ENCODE peak calls at places on chromosomes 5 and 9, in four cellular contexts. T, K, C and D are unnamed samples.

GRCh38 chr5:683619-684481 is 9.3 kb downstream of the TPPP start:
- DNase-seq in C (no peak), T (no peak), K (no peak), D (no peak)

GRCh38 chr9:128245293-128246151 is 30.3 kb downstream of the GOLGA2 start:
- DNase-seq in C (peak; percentile 51), K (no peak), T (no peak), D (peak; percentile 72)

GRCh38 chr5:103801681-103802080 is 239.1 kb upstream of the NUDT12 start:
- DNase-seq in C (no peak), T (no peak), K (no peak), D (no peak)

GRCh38 chr5:180389252-180390101 is 36.3 kb upstream of the GFPT2 start:
- DNase-seq in T (no peak), K (no peak), C (no peak), D (no peak)

GRCh38 chr5:91103353-91104061 is 279.6 kb downstream of the ARRDC3 start:
- DNase-seq in K (no peak), C (no peak), T (no peak), D (no peak)

GRCh38 chr9:126558051-126558665 is 55.6 kb upstream of the LMX1B start:
- DNase-seq in C (peak; percentile 85), K (peak; percentile 85), T (peak; percentile 72), D (peak; percentile 44)

GRCh38 chr9:125075997-125076396 is 67.3 kb downstream of the SCAI start:
- DNase-seq in C (no peak), T (no peak), K (no peak), D (no peak)

GRCh38 chr5:26856238-26856637 is 182.1 kb downstream of the CDH9 start:
- DNase-seq in K (no peak), C (no peak), T (no peak), D (no peak)

GRCh38 chr5:1322036-1322903 is 22.6 kb downstream of the CLPTM1L start:
- DNase-seq in C (no peak), T (no peak), K (no peak), D (no peak)

GRCh38 chr5:147893820-147894219 is 12.5 kb downstream of the C5orf46 start:
- DNase-seq in K (no peak), T (no peak), C (no peak), D (no peak)

GRCh38 chr9:27003406-27004147 is 1.9 kb downstream of the LRRC19 start:
- DNase-seq in C (no peak), K (no peak), T (no peak), D (no peak)

GRCh38 chr9:6711403-6711802 is 46.4 kb upstream of the KDM4C start:
- DNase-seq in K (no peak), T (no peak), C (no peak), D (no peak)

GRCh38 chr9:96486351-96487029 is 36.5 kb downstream of the HABP4 start:
- DNase-seq in K (no peak), C (no peak), T (no peak), D (no peak)

GRCh38 chr5:178118345-178118744 is 5.0 kb downstream of the N4BP3 start:
- DNase-seq in K (no peak), C (no peak), T (no peak), D (no peak)

GRCh38 chr5:120463026-120463770 is 902 bp upstream of the PRR16 start:
- DNase-seq in C (no peak), T (no peak), K (no peak), D (no peak)

GRCh38 chr5:176317534-176318374 is 43.8 kb downstream of the KIAA1191 start:
- DNase-seq in C (no peak), T (no peak), K (no peak), D (no peak)

DNA sequence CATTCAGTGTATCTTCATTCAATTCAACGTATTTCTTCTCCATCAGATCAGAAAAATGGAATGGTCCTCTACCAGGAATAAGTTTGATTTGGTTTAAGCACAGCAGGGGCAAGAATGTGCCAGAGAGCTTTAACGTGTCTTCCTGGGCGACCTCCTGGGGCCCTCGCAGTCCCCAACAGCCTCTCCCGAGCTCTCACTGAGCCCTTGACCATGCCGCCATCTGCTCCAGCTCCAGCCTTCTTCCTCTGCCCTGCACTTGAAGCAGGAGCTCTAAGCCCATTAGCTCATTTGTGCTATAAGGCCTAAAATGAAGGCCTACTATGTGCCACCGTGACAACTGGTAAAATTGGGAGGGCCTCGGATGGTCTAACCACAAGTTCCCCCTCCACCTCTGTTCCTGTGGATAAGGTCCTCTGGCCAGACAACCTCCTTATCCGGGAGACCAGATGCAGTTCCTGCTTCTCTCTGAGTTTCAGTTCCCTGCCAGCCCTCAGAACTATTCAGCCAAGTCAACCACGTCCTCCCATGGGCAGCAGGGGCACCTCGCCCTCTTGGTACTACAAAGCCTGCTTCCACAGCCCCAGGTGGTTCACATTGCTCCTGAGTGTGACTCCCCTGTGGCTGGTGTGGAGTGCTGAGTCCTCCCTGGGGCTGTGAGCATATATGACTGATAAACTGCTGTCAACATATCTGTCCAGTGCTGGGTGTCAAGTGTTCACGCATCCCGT is 35.8 kb downstream of the C5orf15 start:
- DNase-seq in T (no peak), C (peak; percentile 75), K (no peak), D (no peak)
- TF ChIP-seq NR3C1 in T (no peak), C (no peak), K (no peak), D (no peak)

DNA sequence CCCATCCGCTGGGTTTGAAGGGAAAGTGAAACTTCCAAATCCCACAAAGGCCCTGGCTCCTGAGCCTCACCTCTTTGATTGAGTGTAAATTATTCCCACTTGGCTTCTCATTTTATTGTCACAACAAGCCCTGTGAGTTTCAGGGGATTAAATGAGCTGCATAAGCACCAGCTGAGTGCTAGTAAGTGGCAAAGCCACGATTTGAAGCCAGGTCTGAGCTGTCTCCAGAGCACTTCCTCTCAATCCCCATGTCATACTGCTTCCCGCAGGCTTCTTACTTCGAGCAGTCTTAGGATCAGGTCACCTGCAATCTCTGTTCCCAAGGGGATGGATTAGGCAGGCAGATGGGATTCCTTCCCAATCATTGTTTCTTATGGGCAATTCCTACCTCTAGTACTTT is 18.0 kb downstream of the RPS14 start:
- DNase-seq in T (no peak), K (no peak), C (no peak), D (no peak)
- TF ChIP-seq NR3C1 in T (no peak), K (no peak), C (no peak), D (no peak)

GRCh38 chr9:97907632-97908031 is 14.7 kb downstream of the TRMO start:
- DNase-seq in T (no peak), C (no peak), K (no peak), D (no peak)

GRCh38 chr9:97907051-97907450 is 15.2 kb downstream of the TRMO start:
- DNase-seq in C (no peak), K (no peak), T (no peak), D (no peak)

GRCh38 chr9:97904725-97905124 is 17.6 kb downstream of the TRMO start:
- DNase-seq in C (no peak), K (no peak), T (no peak), D (no peak)

GRCh38 chr9:97905228-97905627 is 17.1 kb downstream of the TRMO start:
- DNase-seq in T (no peak), C (no peak), K (no peak), D (no peak)

GRCh38 chr9:97906236-97906831 is 16.0 kb downstream of the TRMO start:
- DNase-seq in T (no peak), K (no peak), C (no peak), D (no peak)
- TF ChIP-seq NR3C1 in T (no peak), K (no peak), C (no peak), D (no peak)

DNA sequence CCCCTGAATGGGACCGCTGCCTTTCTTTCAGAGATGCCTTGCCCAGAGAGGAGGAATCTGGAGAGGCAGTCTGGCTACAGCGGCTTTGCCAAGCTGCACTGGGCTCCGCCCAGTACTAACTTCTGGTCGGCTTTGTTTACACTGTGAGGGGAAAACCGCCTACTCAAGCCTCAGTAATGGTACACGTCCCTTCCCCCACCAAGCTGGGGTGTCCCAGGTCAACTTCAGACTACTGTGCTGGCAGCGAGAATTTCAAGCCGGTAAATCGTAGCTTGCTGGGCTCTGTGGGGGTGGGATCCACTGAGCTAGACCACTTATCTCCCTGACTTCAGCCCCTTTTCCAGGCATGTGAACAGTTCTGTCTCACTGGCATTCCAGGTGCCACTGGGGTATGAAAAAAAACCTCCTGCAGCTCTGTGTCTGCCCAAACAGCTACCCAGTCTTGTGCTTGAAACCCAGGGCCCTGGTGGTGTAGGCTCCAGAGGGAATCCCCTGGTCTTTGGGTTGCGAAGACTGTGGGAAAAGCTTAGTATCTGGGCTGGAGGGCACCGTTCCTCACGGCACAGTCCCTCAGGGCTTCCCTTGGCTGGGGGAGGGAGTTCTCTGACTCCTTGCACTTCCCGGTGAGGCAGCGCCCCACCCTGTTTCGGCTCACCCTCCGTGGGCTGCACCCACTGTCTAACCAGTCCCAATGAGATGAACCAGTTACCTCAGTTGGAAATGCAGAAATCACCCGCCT is 171.2 kb downstream of the CWC27 start:
- DNase-seq in C (no peak), T (no peak), K (peak; percentile 41), D (peak; percentile 79)
- TF ChIP-seq NR3C1 in C (no peak), T (no peak), K (no peak), D (no peak)

DNA sequence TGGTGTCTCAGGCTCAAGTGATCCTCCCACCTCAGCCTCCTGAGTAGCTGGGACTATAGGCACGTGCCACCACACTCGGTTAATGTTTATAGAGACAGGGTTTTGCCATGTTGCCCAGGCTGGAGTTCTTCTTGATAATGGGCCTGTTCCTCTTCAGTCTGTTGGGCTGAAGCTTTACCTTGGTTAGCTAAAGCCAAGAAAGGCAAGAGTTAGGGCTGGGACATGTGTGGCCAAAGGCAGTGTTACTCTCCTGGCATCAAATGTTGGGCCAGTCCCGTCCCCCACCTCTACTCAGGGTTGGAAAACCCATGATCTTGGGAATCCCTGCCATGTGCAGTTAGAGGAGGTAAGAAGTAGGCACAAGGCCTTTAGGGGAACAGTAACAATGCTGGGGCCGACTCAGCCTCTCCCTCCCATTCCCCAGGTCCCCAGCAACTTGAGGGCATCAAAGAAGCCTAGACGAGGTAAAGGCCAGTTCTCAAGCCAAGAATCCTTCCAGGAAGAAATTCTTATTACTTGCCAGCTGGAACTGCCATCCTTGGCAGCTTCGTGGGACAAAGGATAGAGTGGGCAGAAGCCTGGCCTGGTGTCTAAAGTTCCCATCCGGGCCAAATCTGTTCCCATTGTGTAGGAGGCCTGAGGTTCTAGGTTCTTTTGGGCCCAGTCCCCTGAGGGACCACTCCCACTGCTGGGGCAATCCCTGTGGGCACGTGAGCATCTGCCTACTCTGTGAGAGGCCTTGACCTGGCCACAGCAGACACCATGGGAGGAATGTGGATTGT is 4.5 kb downstream of the EGR1 start:
- DNase-seq in C (no peak), T (peak; percentile 35), K (no peak), D (no peak)
- TF ChIP-seq NR3C1 in C (peak; percentile 27), T (no peak), K (no peak), D (no peak)

GRCh38 chr5:159224471-159224870 is 15.1 kb upstream of the RNF145 start:
- DNase-seq in K (no peak), T (no peak), C (no peak), D (no peak)
- TF ChIP-seq NR3C1 in K (no peak), T (no peak), C (no peak), D (no peak)

GRCh38 chr9:37034320-37034937 is 361 bp upstream of the PAX5 start:
- DNase-seq in T (no peak), C (no peak), K (peak; percentile 74), D (no peak)

GRCh38 chr9:37037137-37037743 is 3.2 kb upstream of the PAX5 start:
- DNase-seq in T (no peak), K (no peak), C (no peak), D (no peak)

GRCh38 chr9:37036237-37037136 is 2.4 kb upstream of the PAX5 start:
- DNase-seq in K (peak; percentile 59), T (no peak), C (no peak), D (no peak)

GRCh38 chr9:37034938-37035471 is 937 bp upstream of the PAX5 start:
- DNase-seq in C (no peak), T (no peak), K (peak; percentile 52), D (no peak)

GRCh38 chr9:37035472-37036236 is 1.6 kb upstream of the PAX5 start:
- DNase-seq in C (no peak), K (peak; percentile 57), T (no peak), D (no peak)
- TF ChIP-seq NR3C1 in C (no peak), K (no peak), T (no peak), D (no peak)